ENCODE peak calls at places on chromosomes 16 and 17, in ten cellular contexts. One of them, this sample, is unnamed.

GRCh38 chr16:57509231-57509923 is 23.1 kb upstream of the DOK4 start:
- DNase-seq in CD8-positive, alpha-beta memory T cell: no peak
- DNase-seq in mucosa of descending colon: no peak
- DNase-seq in breast epithelium: no peak
- DNase-seq in PC-9: no peak
- DNase-seq in MM.1S: no peak
- DNase-seq in cardiac muscle cell: peak; percentile 55
- DNase-seq in OCI-LY7: no peak
- DNase-seq in brain microvascular endothelial cell: no peak
- DNase-seq in HCT116: no peak
- DNase-seq in this sample: no peak

GRCh38 chr17:27396045-27396444 is 60.2 kb upstream of the KSR1 start:
- DNase-seq in CD8-positive, alpha-beta memory T cell: no peak
- DNase-seq in mucosa of descending colon: no peak
- DNase-seq in breast epithelium: no peak
- DNase-seq in PC-9: no peak
- DNase-seq in MM.1S: no peak
- DNase-seq in cardiac muscle cell: no peak
- DNase-seq in OCI-LY7: no peak
- DNase-seq in brain microvascular endothelial cell: no peak
- DNase-seq in HCT116: no peak
- DNase-seq in this sample: no peak

GRCh38 chr17:48738803-48739526 is 10.4 kb upstream of the HOXB13 start:
- DNase-seq in CD8-positive, alpha-beta memory T cell: no peak
- DNase-seq in mucosa of descending colon: no peak
- DNase-seq in breast epithelium: no peak
- DNase-seq in PC-9: no peak
- DNase-seq in MM.1S: no peak
- DNase-seq in cardiac muscle cell: no peak
- DNase-seq in OCI-LY7: no peak
- DNase-seq in brain microvascular endothelial cell: no peak
- DNase-seq in HCT116: no peak
- DNase-seq in this sample: peak; percentile 39

GRCh38 chr17:55237268-55237667 is 27.5 kb upstream of the HLF start:
- DNase-seq in CD8-positive, alpha-beta memory T cell: no peak
- DNase-seq in mucosa of descending colon: no peak
- DNase-seq in breast epithelium: no peak
- DNase-seq in PC-9: no peak
- DNase-seq in MM.1S: peak; percentile 57
- DNase-seq in cardiac muscle cell: no peak
- DNase-seq in OCI-LY7: peak; percentile 20
- DNase-seq in brain microvascular endothelial cell: no peak
- DNase-seq in HCT116: no peak
- DNase-seq in this sample: no peak

GRCh38 chr17:4199818-4200402 is 56.9 kb downstream of the CYB5D2 start:
- DNase-seq in CD8-positive, alpha-beta memory T cell: no peak
- DNase-seq in mucosa of descending colon: no peak
- DNase-seq in breast epithelium: no peak
- DNase-seq in PC-9: peak; percentile 19
- DNase-seq in MM.1S: peak; percentile 46
- DNase-seq in cardiac muscle cell: peak; percentile 44
- DNase-seq in OCI-LY7: peak; percentile 75
- DNase-seq in brain microvascular endothelial cell: no peak
- DNase-seq in HCT116: peak; percentile 18
- DNase-seq in this sample: no peak

GRCh38 chr16:62540496-62540895 is 504.3 kb upstream of the CDH8 start:
- DNase-seq in CD8-positive, alpha-beta memory T cell: no peak
- DNase-seq in mucosa of descending colon: no peak
- DNase-seq in breast epithelium: no peak
- DNase-seq in PC-9: no peak
- DNase-seq in MM.1S: no peak
- DNase-seq in cardiac muscle cell: no peak
- DNase-seq in OCI-LY7: no peak
- DNase-seq in brain microvascular endothelial cell: no peak
- DNase-seq in HCT116: no peak
- DNase-seq in this sample: no peak

GRCh38 chr16:19044781-19045180 is 22.6 kb upstream of the COQ7 start:
- DNase-seq in CD8-positive, alpha-beta memory T cell: no peak
- DNase-seq in mucosa of descending colon: no peak
- DNase-seq in breast epithelium: no peak
- DNase-seq in PC-9: no peak
- DNase-seq in MM.1S: no peak
- DNase-seq in cardiac muscle cell: no peak
- DNase-seq in OCI-LY7: no peak
- DNase-seq in brain microvascular endothelial cell: no peak
- DNase-seq in HCT116: no peak
- DNase-seq in this sample: no peak

GRCh38 chr16:72596373-72596772 is 424.4 kb upstream of the PMFBP1 start:
- DNase-seq in CD8-positive, alpha-beta memory T cell: no peak
- DNase-seq in mucosa of descending colon: no peak
- DNase-seq in breast epithelium: no peak
- DNase-seq in PC-9: no peak
- DNase-seq in MM.1S: no peak
- DNase-seq in cardiac muscle cell: no peak
- DNase-seq in OCI-LY7: no peak
- DNase-seq in brain microvascular endothelial cell: no peak
- DNase-seq in HCT116: no peak
- DNase-seq in this sample: no peak

GRCh38 chr17:50039058-50039457 is 16.9 kb upstream of the ITGA3 start:
- DNase-seq in CD8-positive, alpha-beta memory T cell: no peak
- DNase-seq in mucosa of descending colon: peak; percentile 16
- DNase-seq in breast epithelium: no peak
- DNase-seq in PC-9: no peak
- DNase-seq in MM.1S: no peak
- DNase-seq in cardiac muscle cell: no peak
- DNase-seq in OCI-LY7: no peak
- DNase-seq in brain microvascular endothelial cell: no peak
- DNase-seq in HCT116: no peak
- DNase-seq in this sample: no peak

GRCh38 chr17:7748098-7748775 is 30.7 kb downstream of the DNAH2 start:
- DNase-seq in CD8-positive, alpha-beta memory T cell: no peak
- DNase-seq in mucosa of descending colon: no peak
- DNase-seq in breast epithelium: no peak
- DNase-seq in PC-9: no peak
- DNase-seq in MM.1S: no peak
- DNase-seq in cardiac muscle cell: peak; percentile 56
- DNase-seq in OCI-LY7: no peak
- DNase-seq in brain microvascular endothelial cell: no peak
- DNase-seq in HCT116: no peak
- DNase-seq in this sample: no peak

GRCh38 chr16:2842340-2843000 is 12.4 kb downstream of the ZG16B start:
- DNase-seq in CD8-positive, alpha-beta memory T cell: peak; percentile 52
- DNase-seq in mucosa of descending colon: peak; percentile 78
- DNase-seq in breast epithelium: no peak
- DNase-seq in PC-9: no peak
- DNase-seq in MM.1S: no peak
- DNase-seq in cardiac muscle cell: peak; percentile 14
- DNase-seq in OCI-LY7: peak; percentile 50
- DNase-seq in brain microvascular endothelial cell: no peak
- DNase-seq in HCT116: peak; percentile 98
- DNase-seq in this sample: peak; percentile 44

GRCh38 chr17:1004769-1005295 is 7.9 kb downstream of the TIMM22 start:
- DNase-seq in CD8-positive, alpha-beta memory T cell: no peak
- DNase-seq in mucosa of descending colon: no peak
- DNase-seq in breast epithelium: no peak
- DNase-seq in PC-9: no peak
- DNase-seq in MM.1S: no peak
- DNase-seq in cardiac muscle cell: no peak
- DNase-seq in OCI-LY7: no peak
- DNase-seq in brain microvascular endothelial cell: no peak
- DNase-seq in HCT116: no peak
- DNase-seq in this sample: no peak
- H3K36me3 ChIP-seq in CD8-positive, alpha-beta memory T cell: peaks cover 23% of the 10 kb centered on the region
- H3K36me3 ChIP-seq in mucosa of descending colon: peaks cover 9% of the 10 kb centered on the region
- H3K36me3 ChIP-seq in breast epithelium: no peaks in the 10 kb centered on the region
- H3K36me3 ChIP-seq in PC-9: peaks cover 19% of the 10 kb centered on the region
- H3K36me3 ChIP-seq in MM.1S: peaks cover 11% of the 10 kb centered on the region
- H3K36me3 ChIP-seq in cardiac muscle cell: peaks cover 40% of the 10 kb centered on the region
- H3K36me3 ChIP-seq in OCI-LY7: peaks cover 90% of the 10 kb centered on the region
- H3K36me3 ChIP-seq in brain microvascular endothelial cell: peaks cover 35% of the 10 kb centered on the region
- H3K36me3 ChIP-seq in HCT116: peaks cover 24% of the 10 kb centered on the region
- H3K36me3 ChIP-seq in this sample: peaks cover 79% of the 10 kb centered on the region

GRCh38 chr17:28940142-28940541 is 11.2 kb downstream of the PHF12 start:
- DNase-seq in CD8-positive, alpha-beta memory T cell: no peak
- DNase-seq in mucosa of descending colon: no peak
- DNase-seq in breast epithelium: no peak
- DNase-seq in PC-9: no peak
- DNase-seq in MM.1S: no peak
- DNase-seq in cardiac muscle cell: no peak
- DNase-seq in OCI-LY7: no peak
- DNase-seq in brain microvascular endothelial cell: no peak
- DNase-seq in HCT116: no peak
- DNase-seq in this sample: no peak

GRCh38 chr17:28941251-28941650 is 10.1 kb downstream of the PHF12 start:
- DNase-seq in CD8-positive, alpha-beta memory T cell: no peak
- DNase-seq in mucosa of descending colon: no peak
- DNase-seq in breast epithelium: no peak
- DNase-seq in PC-9: no peak
- DNase-seq in MM.1S: no peak
- DNase-seq in cardiac muscle cell: no peak
- DNase-seq in OCI-LY7: no peak
- DNase-seq in brain microvascular endothelial cell: no peak
- DNase-seq in HCT116: no peak
- DNase-seq in this sample: no peak

GRCh38 chr17:28942925-28943324 is 8.4 kb downstream of the PHF12 start:
- DNase-seq in CD8-positive, alpha-beta memory T cell: no peak
- DNase-seq in mucosa of descending colon: no peak
- DNase-seq in breast epithelium: no peak
- DNase-seq in PC-9: no peak
- DNase-seq in MM.1S: no peak
- DNase-seq in cardiac muscle cell: no peak
- DNase-seq in OCI-LY7: no peak
- DNase-seq in brain microvascular endothelial cell: no peak
- DNase-seq in HCT116: no peak
- DNase-seq in this sample: no peak

GRCh38 chr17:28938552-28938951 is 12.8 kb downstream of the PHF12 start:
- DNase-seq in CD8-positive, alpha-beta memory T cell: no peak
- DNase-seq in mucosa of descending colon: no peak
- DNase-seq in breast epithelium: no peak
- DNase-seq in PC-9: no peak
- DNase-seq in MM.1S: no peak
- DNase-seq in cardiac muscle cell: no peak
- DNase-seq in OCI-LY7: no peak
- DNase-seq in brain microvascular endothelial cell: no peak
- DNase-seq in HCT116: no peak
- DNase-seq in this sample: no peak

DNA sequence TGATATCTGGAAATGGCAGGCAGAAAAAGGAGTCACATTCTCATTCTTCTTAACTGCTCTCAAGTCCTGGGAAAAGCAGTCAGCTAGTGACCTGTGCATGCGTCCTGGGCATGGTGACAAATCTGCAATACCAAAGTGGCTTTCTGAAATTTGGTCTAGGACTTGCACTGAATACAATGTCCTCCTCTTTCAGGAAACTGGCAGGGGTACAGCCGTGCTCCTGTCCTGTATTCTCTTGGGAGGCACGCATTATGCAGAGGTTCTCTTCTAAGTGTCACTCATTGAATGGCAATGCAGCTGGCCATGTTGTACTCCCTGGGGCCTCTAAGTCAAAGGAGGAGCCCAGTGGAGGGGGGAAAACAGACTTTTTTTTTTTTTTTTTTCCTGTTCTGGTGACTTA is 10.6 kb downstream of the PHF12 start:
- DNase-seq in CD8-positive, alpha-beta memory T cell: no peak
- DNase-seq in mucosa of descending colon: no peak
- DNase-seq in breast epithelium: no peak
- DNase-seq in PC-9: no peak
- DNase-seq in MM.1S: no peak
- DNase-seq in cardiac muscle cell: no peak
- DNase-seq in OCI-LY7: no peak
- DNase-seq in brain microvascular endothelial cell: no peak
- DNase-seq in HCT116: no peak
- DNase-seq in this sample: no peak
- H3K4me3 ChIP-seq in CD8-positive, alpha-beta memory T cell: no peak overlapping the region
- H3K4me3 ChIP-seq in mucosa of descending colon: no peak overlapping the region
- H3K4me3 ChIP-seq in breast epithelium: no peak overlapping the region
- H3K4me3 ChIP-seq in PC-9: no peak overlapping the region
- H3K4me3 ChIP-seq in MM.1S: no peak overlapping the region
- H3K4me3 ChIP-seq in cardiac muscle cell: no peak overlapping the region
- H3K4me3 ChIP-seq in OCI-LY7: no peak overlapping the region
- H3K4me3 ChIP-seq in brain microvascular endothelial cell: no peak overlapping the region
- H3K4me3 ChIP-seq in HCT116: no peak overlapping the region
- H3K4me3 ChIP-seq in this sample: no peak overlapping the region

GRCh38 chr16:67378642-67379041 is 14.7 kb downstream of the TPPP3 start:
- DNase-seq in CD8-positive, alpha-beta memory T cell: no peak
- DNase-seq in mucosa of descending colon: no peak
- DNase-seq in breast epithelium: no peak
- DNase-seq in PC-9: no peak
- DNase-seq in MM.1S: no peak
- DNase-seq in cardiac muscle cell: no peak
- DNase-seq in OCI-LY7: no peak
- DNase-seq in brain microvascular endothelial cell: no peak
- DNase-seq in HCT116: no peak
- DNase-seq in this sample: no peak

GRCh38 chr16:67370686-67371085 is 22.6 kb downstream of the TPPP3 start:
- DNase-seq in CD8-positive, alpha-beta memory T cell: no peak
- DNase-seq in mucosa of descending colon: no peak
- DNase-seq in breast epithelium: no peak
- DNase-seq in PC-9: no peak
- DNase-seq in MM.1S: no peak
- DNase-seq in cardiac muscle cell: no peak
- DNase-seq in OCI-LY7: no peak
- DNase-seq in brain microvascular endothelial cell: no peak
- DNase-seq in HCT116: no peak
- DNase-seq in this sample: no peak

GRCh38 chr16:67372664-67373063 is 20.6 kb downstream of the TPPP3 start:
- DNase-seq in CD8-positive, alpha-beta memory T cell: no peak
- DNase-seq in mucosa of descending colon: no peak
- DNase-seq in breast epithelium: no peak
- DNase-seq in PC-9: no peak
- DNase-seq in MM.1S: peak; percentile 32
- DNase-seq in cardiac muscle cell: no peak
- DNase-seq in OCI-LY7: peak; percentile 16
- DNase-seq in brain microvascular endothelial cell: no peak
- DNase-seq in HCT116: peak; percentile 12
- DNase-seq in this sample: no peak

DNA sequence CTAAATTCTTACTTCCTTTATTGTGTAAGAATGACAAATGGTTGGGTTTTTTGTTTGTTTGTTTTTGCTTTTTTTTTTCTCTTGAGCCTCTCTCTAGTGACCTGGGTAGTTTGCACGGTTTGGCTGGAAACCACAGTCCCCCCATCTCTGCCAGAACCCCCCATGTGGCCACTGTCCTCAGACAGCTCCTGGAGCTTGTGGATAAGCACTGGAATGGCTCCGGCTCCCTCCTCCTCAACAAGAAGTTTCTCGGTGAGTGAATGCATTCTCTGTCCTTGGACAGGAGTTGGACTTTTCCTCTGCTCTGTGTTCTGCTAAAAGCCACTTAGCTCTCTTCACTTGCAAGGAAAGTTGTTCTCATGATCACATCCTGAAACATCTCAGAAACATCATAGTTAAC is 18.1 kb downstream of the TPPP3 start:
- DNase-seq in CD8-positive, alpha-beta memory T cell: no peak
- DNase-seq in mucosa of descending colon: no peak
- DNase-seq in breast epithelium: no peak
- DNase-seq in PC-9: no peak
- DNase-seq in MM.1S: no peak
- DNase-seq in cardiac muscle cell: no peak
- DNase-seq in OCI-LY7: no peak
- DNase-seq in brain microvascular endothelial cell: no peak
- DNase-seq in HCT116: no peak
- DNase-seq in this sample: no peak
- H3K36me3 ChIP-seq in CD8-positive, alpha-beta memory T cell: no peaks in the 10 kb centered on the region
- H3K36me3 ChIP-seq in mucosa of descending colon: no peaks in the 10 kb centered on the region
- H3K36me3 ChIP-seq in breast epithelium: no peaks in the 10 kb centered on the region
- H3K36me3 ChIP-seq in PC-9: no peaks in the 10 kb centered on the region
- H3K36me3 ChIP-seq in MM.1S: no peaks in the 10 kb centered on the region
- H3K36me3 ChIP-seq in cardiac muscle cell: no peaks in the 10 kb centered on the region
- H3K36me3 ChIP-seq in OCI-LY7: no peaks in the 10 kb centered on the region
- H3K36me3 ChIP-seq in brain microvascular endothelial cell: no peaks in the 10 kb centered on the region
- H3K36me3 ChIP-seq in HCT116: no peaks in the 10 kb centered on the region
- H3K36me3 ChIP-seq in this sample: no peaks in the 10 kb centered on the region

GRCh38 chr17:2214887-2215615 is 88.5 kb downstream of the SMG6 start:
- DNase-seq in CD8-positive, alpha-beta memory T cell: no peak
- DNase-seq in mucosa of descending colon: no peak
- DNase-seq in breast epithelium: no peak
- DNase-seq in PC-9: no peak
- DNase-seq in MM.1S: peak; percentile 77
- DNase-seq in cardiac muscle cell: peak; percentile 68
- DNase-seq in OCI-LY7: peak; percentile 31
- DNase-seq in brain microvascular endothelial cell: peak; percentile 79
- DNase-seq in HCT116: no peak
- DNase-seq in this sample: no peak
- H3K4me3 ChIP-seq in CD8-positive, alpha-beta memory T cell: peak overlapping the region; percentile 13
- H3K4me3 ChIP-seq in mucosa of descending colon: no peak overlapping the region
- H3K4me3 ChIP-seq in breast epithelium: peak overlapping the region; percentile 27
- H3K4me3 ChIP-seq in PC-9: no peak overlapping the region
- H3K4me3 ChIP-seq in MM.1S: peak overlapping the region; percentile 49
- H3K4me3 ChIP-seq in cardiac muscle cell: peak overlapping the region; percentile 1
- H3K4me3 ChIP-seq in OCI-LY7: peak overlapping the region; percentile 36
- H3K4me3 ChIP-seq in brain microvascular endothelial cell: no peak overlapping the region
- H3K4me3 ChIP-seq in HCT116: no peak overlapping the region
- H3K4me3 ChIP-seq in this sample: no peak overlapping the region

This sample was measured in WERI-Rb-1.